ENCODE peak calls at places on chromosomes 4 and X, in five cellular contexts. One of them, this sample, is unnamed.

GRCh38 chr4:73944061-73944875 is 37.6 kb downstream of the PF4 start:
- DNase-seq in endothelial cell of umbilical vein: peak; percentile 24
- DNase-seq in fibroblast of lung: peak; percentile 8
- DNase-seq in tibial artery: no peak
- DNase-seq in heart left ventricle: no peak
- DNase-seq in this sample: peak; percentile 16

GRCh38 chr4:5965225-5965624 is 53.0 kb downstream of the C4orf50 start:
- DNase-seq in endothelial cell of umbilical vein: no peak
- DNase-seq in fibroblast of lung: no peak
- DNase-seq in tibial artery: no peak
- DNase-seq in heart left ventricle: no peak
- DNase-seq in this sample: no peak

GRCh38 chrX:150899191-150899757 is 806 bp upstream of the CD99L2 start:
- DNase-seq in endothelial cell of umbilical vein: peak; percentile 22
- DNase-seq in fibroblast of lung: peak; percentile 11
- DNase-seq in tibial artery: peak; percentile 65
- DNase-seq in heart left ventricle: peak; percentile 39
- DNase-seq in this sample: peak; percentile 8

GRCh38 chrX:16606142-16606720 is 43.7 kb upstream of the S100G start:
- DNase-seq in endothelial cell of umbilical vein: no peak
- DNase-seq in fibroblast of lung: no peak
- DNase-seq in tibial artery: no peak
- DNase-seq in heart left ventricle: no peak
- DNase-seq in this sample: no peak

GRCh38 chrX:51608071-51608470 is 10.6 kb downstream of the CENPVL3 start:
- DNase-seq in endothelial cell of umbilical vein: no peak
- DNase-seq in fibroblast of lung: no peak
- DNase-seq in tibial artery: no peak
- DNase-seq in heart left ventricle: no peak
- DNase-seq in this sample: peak; percentile 19

GRCh38 chr4:52107336-52107735 is 56.2 kb downstream of the SPATA18 start:
- DNase-seq in endothelial cell of umbilical vein: no peak
- DNase-seq in fibroblast of lung: no peak
- DNase-seq in tibial artery: no peak
- DNase-seq in heart left ventricle: no peak
- DNase-seq in this sample: no peak

GRCh38 chrX:63270873-63271272 is 80.3 kb downstream of the SPIN4 start:
- DNase-seq in endothelial cell of umbilical vein: no peak
- DNase-seq in fibroblast of lung: no peak
- DNase-seq in tibial artery: no peak
- DNase-seq in heart left ventricle: no peak
- DNase-seq in this sample: no peak

GRCh38 chrX:110410598-110410997 is 52.0 kb downstream of the RTL9 start:
- DNase-seq in endothelial cell of umbilical vein: no peak
- DNase-seq in fibroblast of lung: no peak
- DNase-seq in tibial artery: no peak
- DNase-seq in heart left ventricle: no peak
- DNase-seq in this sample: no peak

GRCh38 chrX:16075087-16075486 is 48.3 kb upstream of the GRPR start:
- DNase-seq in endothelial cell of umbilical vein: no peak
- DNase-seq in fibroblast of lung: no peak
- DNase-seq in tibial artery: no peak
- DNase-seq in heart left ventricle: no peak
- DNase-seq in this sample: no peak

DNA sequence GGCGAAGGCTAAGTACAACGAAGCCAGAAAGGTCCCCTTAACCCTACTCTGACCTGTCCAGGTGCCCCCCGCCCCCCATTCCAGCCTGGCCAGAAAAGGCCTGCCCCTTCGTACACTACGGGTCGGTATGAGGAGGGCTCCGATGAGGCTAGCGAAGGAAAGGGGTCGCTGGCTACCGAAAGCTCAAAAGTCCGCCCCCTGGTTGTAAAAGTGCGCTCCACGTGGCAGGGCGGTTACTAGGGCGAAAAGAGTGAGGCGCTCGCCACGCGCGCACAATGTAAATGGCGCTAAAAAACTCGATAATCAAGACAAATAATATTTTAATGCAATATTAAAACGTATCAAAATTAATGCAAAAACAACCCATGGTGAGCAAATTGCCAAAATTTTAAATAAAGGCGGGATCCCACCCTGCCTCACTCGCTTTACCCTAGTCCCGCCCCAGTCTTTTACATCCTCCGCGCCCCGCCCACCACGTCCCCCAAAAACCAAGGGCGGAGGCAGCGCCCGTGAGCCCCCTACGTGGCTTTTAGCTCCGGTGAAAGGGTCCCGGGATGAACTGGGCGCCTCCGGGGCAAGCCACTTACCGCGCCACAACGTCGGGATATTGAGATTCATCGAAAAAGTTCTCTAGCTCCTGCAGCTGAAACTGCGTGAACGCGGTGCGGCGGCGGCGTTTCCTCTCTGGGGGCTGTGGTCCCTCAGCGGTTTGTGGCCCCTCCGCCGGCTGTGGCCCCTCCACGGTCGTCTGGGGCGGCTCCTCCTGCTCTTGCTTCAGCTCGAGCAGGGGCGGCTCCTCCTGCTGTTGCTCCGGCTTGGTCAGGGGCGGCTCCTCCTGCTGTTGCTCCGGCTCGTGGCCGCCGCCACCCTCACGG is 929 bp downstream of the ESX1 start:
- DNase-seq in endothelial cell of umbilical vein: no peak
- DNase-seq in fibroblast of lung: no peak
- DNase-seq in tibial artery: no peak
- DNase-seq in heart left ventricle: no peak
- DNase-seq in this sample: no peak
- H3K4me3 ChIP-seq in endothelial cell of umbilical vein: no peak overlapping the region
- H3K4me3 ChIP-seq in fibroblast of lung: no peak overlapping the region
- H3K4me3 ChIP-seq in tibial artery: peak overlapping the region; percentile 29
- H3K4me3 ChIP-seq in heart left ventricle: no peak overlapping the region
- H3K4me3 ChIP-seq in this sample: no peak overlapping the region

GRCh38 chrX:148600581-148600980 is 100.2 kb downstream of the AFF2 start:
- DNase-seq in endothelial cell of umbilical vein: no peak
- DNase-seq in fibroblast of lung: no peak
- DNase-seq in tibial artery: no peak
- DNase-seq in heart left ventricle: no peak
- DNase-seq in this sample: no peak

GRCh38 chrX:148600131-148600530 is 99.7 kb downstream of the AFF2 start:
- DNase-seq in endothelial cell of umbilical vein: no peak
- DNase-seq in fibroblast of lung: no peak
- DNase-seq in tibial artery: no peak
- DNase-seq in heart left ventricle: no peak
- DNase-seq in this sample: no peak

GRCh38 chrX:148599404-148599803 is 99.0 kb downstream of the AFF2 start:
- DNase-seq in endothelial cell of umbilical vein: no peak
- DNase-seq in fibroblast of lung: no peak
- DNase-seq in tibial artery: no peak
- DNase-seq in heart left ventricle: no peak
- DNase-seq in this sample: no peak

DNA sequence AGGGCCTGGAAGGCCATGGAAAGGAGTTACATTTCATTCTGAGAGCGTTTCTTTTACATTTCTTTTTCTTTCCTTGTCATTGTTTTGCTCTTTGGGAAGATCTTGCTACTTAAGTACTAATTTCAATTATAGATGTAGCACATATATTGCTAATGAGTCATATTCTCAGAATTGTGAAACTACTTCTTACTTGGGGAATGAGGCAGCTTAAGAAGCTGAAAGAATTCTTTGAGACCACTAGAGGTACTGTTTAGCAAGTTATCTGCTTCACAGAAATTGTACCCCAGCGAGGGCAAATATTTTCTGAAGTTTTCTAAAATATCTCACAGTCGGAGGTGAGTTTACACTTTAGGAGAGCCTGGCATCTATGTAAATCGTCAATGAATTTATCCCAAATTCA is 100.6 kb downstream of the AFF2 start:
- DNase-seq in endothelial cell of umbilical vein: no peak
- DNase-seq in fibroblast of lung: peak; percentile 34
- DNase-seq in tibial artery: no peak
- DNase-seq in heart left ventricle: no peak
- DNase-seq in this sample: peak; percentile 60
- TF ChIP-seq CTCF in endothelial cell of umbilical vein: no peak
- TF ChIP-seq CTCF in fibroblast of lung: no peak
- TF ChIP-seq CTCF in tibial artery: no peak
- TF ChIP-seq CTCF in heart left ventricle: no peak
- TF ChIP-seq CTCF in this sample: no peak

DNA sequence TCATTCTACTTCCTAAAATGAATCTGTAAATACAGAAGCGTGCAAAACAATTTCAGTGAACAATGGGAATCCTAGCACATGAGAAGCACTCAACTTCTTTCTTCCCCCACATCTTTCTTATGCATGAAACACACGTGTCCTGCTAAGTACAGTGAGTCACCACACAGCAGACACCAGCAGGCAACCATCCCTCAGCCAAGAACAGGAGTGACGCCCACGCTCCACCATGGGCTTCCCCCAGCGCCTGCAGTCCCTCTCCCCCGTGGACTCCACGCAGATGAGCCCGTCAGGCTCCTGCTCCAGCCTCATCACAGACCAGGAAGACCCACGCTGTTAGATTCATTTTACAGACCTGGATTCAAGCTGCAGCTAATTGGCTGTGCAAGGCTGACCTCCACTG is 16.8 kb downstream of the HMX1 start:
- DNase-seq in endothelial cell of umbilical vein: no peak
- DNase-seq in fibroblast of lung: no peak
- DNase-seq in tibial artery: no peak
- DNase-seq in heart left ventricle: peak; percentile 20
- DNase-seq in this sample: peak; percentile 24
- H3K27me3 ChIP-seq in endothelial cell of umbilical vein: peaks cover 46% of the 10 kb centered on the region
- H3K27me3 ChIP-seq in fibroblast of lung: peaks cover 43% of the 10 kb centered on the region
- H3K27me3 ChIP-seq in tibial artery: no peaks in the 10 kb centered on the region
- H3K27me3 ChIP-seq in heart left ventricle: peaks cover 76% of the 10 kb centered on the region
- H3K27me3 ChIP-seq in this sample: peaks cover 29% of the 10 kb centered on the region

DNA sequence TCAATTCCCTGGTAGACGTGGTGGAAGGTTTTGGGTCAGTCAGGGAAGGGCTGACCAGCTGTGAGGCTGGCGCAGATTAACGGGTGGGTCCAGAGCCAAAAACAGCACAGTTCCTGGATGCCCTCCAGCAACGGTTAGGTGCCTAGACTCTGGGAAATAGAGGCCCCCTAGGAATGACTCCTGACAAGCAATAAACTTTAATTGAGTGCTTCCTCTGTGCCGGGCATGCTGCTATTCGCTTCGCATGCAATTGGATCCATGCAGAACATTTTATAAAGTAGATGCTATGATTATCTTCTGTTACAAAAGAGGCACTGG is 36.0 kb downstream of the ETDC start:
- DNase-seq in endothelial cell of umbilical vein: peak; percentile 81
- DNase-seq in fibroblast of lung: peak; percentile 62
- DNase-seq in tibial artery: peak; percentile 76
- DNase-seq in heart left ventricle: peak; percentile 52
- DNase-seq in this sample: peak; percentile 3
- H3K4me3 ChIP-seq in endothelial cell of umbilical vein: peak overlapping the region; percentile 48
- H3K4me3 ChIP-seq in fibroblast of lung: peak overlapping the region; percentile 60
- H3K4me3 ChIP-seq in tibial artery: peak overlapping the region; percentile 83
- H3K4me3 ChIP-seq in heart left ventricle: peak overlapping the region; percentile 91
- H3K4me3 ChIP-seq in this sample: peak overlapping the region; percentile 68